ENCODE peak calls at places on chromosome 6, in five cellular contexts. V is right atrium auricular region, L is esophagus muscularis mucosa, C is ovary, Q is heart right ventricle. B is an unnamed sample.

GRCh38 chr6:142542704-142543233 is 241.0 kb downstream of the ADGRG6 start:
- DNase-seq in L (peak), C (peak), Q (peak), V (peak), B (peak)

GRCh38 chr6:130720076-130720475 is 107.1 kb upstream of the SMLR1 start:
- DNase-seq in L (no peak), V (no peak), Q (no peak), C (no peak), B (no peak)

GRCh38 chr6:150250826-150251225 is 108.0 kb downstream of the PPP1R14C start:
- DNase-seq in C (no peak), V (no peak), Q (peak), L (no peak), B (peak)

GRCh38 chr6:3398165-3398562 is 58.7 kb downstream of the SLC22A23 start:
- DNase-seq in V (no peak), C (no peak), Q (no peak), L (no peak), B (no peak)

GRCh38 chr6:39887692-39888450 is 46.4 kb downstream of the MOCS1 start:
- DNase-seq in Q (peak), L (no peak), V (peak), C (peak), B (peak)

GRCh38 chr6:118501816-118502568 is 46.1 kb upstream of the PLN start:
- DNase-seq in C (no peak), V (no peak), Q (no peak), L (no peak), B (no peak)

GRCh38 chr6:76867182-76867581 is 596.1 kb downstream of the HTR1B start:
- DNase-seq in Q (no peak), C (no peak), L (no peak), V (no peak), B (no peak)

GRCh38 chr6:53616450-53617357 is 48.9 kb downstream of the KLHL31 start:
- DNase-seq in Q (no peak), L (no peak), V (no peak), C (no peak), B (no peak)

GRCh38 chr6:90285611-90286381 is 10.8 kb downstream of the BACH2 start:
- DNase-seq in C (peak), V (peak), Q (peak), L (no peak), B (peak)

GRCh38 chr6:169169941-169170582 is 83.6 kb downstream of the THBS2 start:
- DNase-seq in L (no peak), C (no peak), V (no peak), Q (no peak), B (no peak)

GRCh38 chr6:26157150-26157837 is 70.1 kb downstream of the HFE start:
- DNase-seq in C (peak), Q (peak), V (peak), L (peak), B (peak)

GRCh38 chr6:162538643-162539064 is 188.9 kb downstream of the PRKN start:
- DNase-seq in L (peak), V (peak), C (peak), Q (peak), B (peak)

GRCh38 chr6:42841844-42842584 is 37.4 kb upstream of the RPL7L1 start:
- DNase-seq in C (no peak), Q (no peak), L (no peak), V (no peak), B (no peak)

GRCh38 chr6:11333292-11333849 is 100.9 kb upstream of the NEDD9 start:
- DNase-seq in Q (no peak), C (no peak), V (no peak), L (no peak), B (no peak)

GRCh38 chr6:90175627-90176538 is 120.8 kb downstream of the BACH2 start:
- DNase-seq in C (no peak), Q (no peak), L (no peak), V (no peak), B (peak)

GRCh38 chr6:170208651-170209353 is 82.1 kb downstream of the DLL1 start:
- DNase-seq in C (peak), V (peak), L (peak), Q (no peak), B (no peak)

GRCh38 chr6:149884215-149884614 is 13.7 kb downstream of the RAET1E start:
- DNase-seq in V (peak), Q (no peak), L (no peak), C (peak), B (no peak)

GRCh38 chr6:43120938-43121913 is 45.1 kb downstream of the PTK7 start:
- DNase-seq in V (peak), Q (peak), L (no peak), C (peak), B (peak)

GRCh38 chr6:28215425-28215824 is 9.7 kb upstream of the ZSCAN9 start:
- DNase-seq in Q (no peak), L (no peak), V (no peak), C (no peak), B (no peak)

GRCh38 chr6:28213213-28213523 is 11.9 kb upstream of the ZSCAN9 start:
- DNase-seq in Q (no peak), C (no peak), L (no peak), V (no peak), B (no peak)

GRCh38 chr6:28217890-28218289 is 7.2 kb upstream of the ZSCAN9 start:
- DNase-seq in V (no peak), L (no peak), C (no peak), Q (no peak), B (no peak)

GRCh38 chr6:28220164-28221133 is 4.6 kb upstream of the ZSCAN9 start:
- DNase-seq in L (no peak), V (no peak), Q (no peak), C (no peak), B (no peak)

GRCh38 chr6:28218312-28219248 is 6.5 kb upstream of the ZSCAN9 start:
- DNase-seq in L (peak), V (peak), Q (peak), C (peak), B (peak)
- TF ChIP-seq CTCF in L (no peak), V (no peak), Q (no peak), C (no peak), B (no peak)

GRCh38 chr6:164763788-164764187 is 545.6 kb downstream of the C6orf118 start:
- DNase-seq in L (peak), Q (no peak), C (no peak), V (no peak), B (no peak)
- H3K4me3 ChIP-seq in L (no peak), Q (no peak), C (no peak), V (no peak), B (no peak)

DNA sequence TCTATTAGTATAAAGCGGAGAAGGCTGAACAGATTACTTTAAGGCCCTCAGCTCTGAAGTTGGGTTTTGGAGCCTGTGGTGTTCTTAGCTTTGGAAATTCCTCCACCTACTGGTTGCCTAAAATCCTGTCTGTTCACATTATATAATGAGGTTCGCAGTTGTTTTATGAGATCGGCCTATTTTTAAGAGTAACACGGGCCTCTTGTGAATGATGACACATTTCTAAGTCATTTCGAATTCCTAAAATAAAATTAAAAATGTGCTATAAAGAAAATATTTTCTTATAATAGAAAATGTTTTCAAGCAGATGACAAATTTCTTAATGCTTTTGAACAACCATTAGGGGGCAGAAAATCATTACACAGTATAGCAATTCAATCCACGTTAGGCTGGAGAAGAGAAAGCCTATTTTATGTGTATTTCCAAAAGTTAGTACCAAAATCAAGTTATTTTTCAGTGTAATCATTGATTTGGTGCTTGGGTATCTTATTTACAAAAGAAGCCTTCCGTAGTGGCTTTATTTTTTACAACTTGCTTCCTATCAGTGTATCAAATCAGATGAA is 15.8 kb upstream of the FAM8A1 start:
- DNase-seq in Q (peak), L (no peak), V (no peak), C (no peak), B (no peak)
- TF ChIP-seq CTCF in Q (peak), L (peak), V (peak), C (peak), B (peak)

GRCh38 chr6:46184114-46184513 is 13.3 kb upstream of the ENPP5 start:
- DNase-seq in V (no peak), Q (no peak), C (no peak), L (no peak), B (no peak)
- H3K4me3 ChIP-seq in V (no peak), Q (no peak), C (no peak), L (no peak), B (no peak)

GRCh38 chr6:159170333-159170672 is 1.1 kb downstream of the FNDC1 start:
- DNase-seq in C (no peak), V (no peak), Q (no peak), L (no peak), B (no peak)

GRCh38 chr6:159170999-159171712 is 2.0 kb downstream of the FNDC1 start:
- DNase-seq in Q (no peak), L (no peak), V (no peak), C (no peak), B (no peak)

GRCh38 chr6:159169557-159170332 is 545 bp downstream of the FNDC1 start:
- DNase-seq in C (no peak), V (no peak), L (no peak), Q (no peak), B (no peak)

GRCh38 chr6:159168536-159169192 is 536 bp upstream of the FNDC1 start:
- DNase-seq in Q (peak), C (no peak), L (no peak), V (no peak), B (no peak)

GRCh38 chr6:159169193-159169555 is at the start of gene FNDC1:
- DNase-seq in L (no peak), C (no peak), V (no peak), Q (no peak), B (no peak)
- TF ChIP-seq CTCF in L (peak), C (no peak), V (no peak), Q (no peak), B (no peak)

GRCh38 chr6:31462964-31463940 is 34.7 kb upstream of the MICB start:
- DNase-seq in C (peak), V (peak), L (peak), Q (peak), B (peak)
- H3K4me3 ChIP-seq in C (peak), V (peak), L (peak), Q (peak), B (peak)

GRCh38 chr6:37549186-37549957 is 49.7 kb upstream of the CCDC167 start:
- DNase-seq in Q (no peak), L (no peak), V (no peak), C (no peak), B (no peak)

GRCh38 chr6:37544530-37544929 is 44.8 kb upstream of the CCDC167 start:
- DNase-seq in Q (no peak), V (no peak), L (no peak), C (no peak), B (no peak)

GRCh38 chr6:37548067-37548674 is 48.5 kb upstream of the CCDC167 start:
- DNase-seq in L (no peak), Q (no peak), C (no peak), V (no peak), B (no peak)

GRCh38 chr6:37547564-37548061 is 47.9 kb upstream of the CCDC167 start:
- DNase-seq in L (no peak), V (no peak), C (no peak), Q (peak), B (no peak)

GRCh38 chr6:37546141-37546871 is 46.6 kb upstream of the CCDC167 start:
- DNase-seq in V (no peak), L (no peak), C (no peak), Q (no peak), B (no peak)
- TF ChIP-seq CTCF in V (no peak), L (no peak), C (no peak), Q (no peak), B (no peak)

GRCh38 chr6:101402618-101403002 is 9.1 kb downstream of the GRIK2 start:
- DNase-seq in Q (no peak), L (no peak), C (no peak), V (no peak), B (no peak)

GRCh38 chr6:101399627-101399955 is 6.1 kb downstream of the GRIK2 start:
- DNase-seq in L (no peak), C (no peak), Q (no peak), V (no peak), B (no peak)

GRCh38 chr6:101400341-101400740 is 6.8 kb downstream of the GRIK2 start:
- DNase-seq in L (no peak), C (no peak), Q (no peak), V (no peak), B (no peak)

GRCh38 chr6:101403566-101403965 is 10.1 kb downstream of the GRIK2 start:
- DNase-seq in C (no peak), Q (no peak), L (no peak), V (no peak), B (no peak)

DNA sequence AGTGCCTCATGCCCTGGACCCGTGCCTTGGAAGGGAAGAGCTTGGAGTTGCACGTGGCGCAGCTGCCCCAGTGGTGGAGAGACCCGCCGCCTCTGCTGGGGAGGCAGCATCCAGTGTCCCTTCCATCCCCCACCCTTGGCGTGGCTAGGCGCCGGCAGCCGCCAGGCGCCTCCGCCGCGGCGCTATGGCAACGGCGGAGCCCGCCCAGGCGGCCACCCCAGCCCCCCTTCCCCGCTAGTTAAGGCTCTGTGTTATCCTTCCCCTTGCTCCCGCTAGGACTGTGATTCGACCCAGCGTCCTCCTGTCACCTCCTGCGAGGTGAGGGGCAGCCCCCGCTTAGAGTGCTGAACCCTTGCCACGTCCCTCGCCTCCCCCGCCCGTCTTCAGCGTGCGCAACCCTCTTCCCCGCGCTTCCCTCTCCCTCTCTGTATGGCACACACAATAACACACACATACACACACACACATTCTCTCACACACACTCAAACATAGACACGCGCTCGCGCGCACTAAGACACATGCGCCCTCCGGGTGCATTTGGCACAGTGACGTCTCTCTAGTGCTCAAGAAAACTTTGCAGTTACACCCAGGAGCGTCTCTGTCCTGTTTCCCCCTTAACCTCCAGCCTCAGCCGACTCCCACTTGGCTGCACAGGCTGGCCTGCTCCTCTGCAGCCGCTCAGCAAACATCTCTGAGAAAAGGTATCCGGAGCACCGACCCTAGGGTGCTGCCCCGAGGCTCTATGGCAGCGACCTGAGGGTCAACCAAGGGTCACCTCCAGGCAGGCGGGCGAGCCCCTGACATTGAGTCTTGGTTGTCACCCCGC is 8.5 kb downstream of the GRIK2 start:
- DNase-seq in L (no peak), V (no peak), C (no peak), Q (no peak), B (no peak)
- H3K4me3 ChIP-seq in L (peak), V (peak), C (no peak), Q (peak), B (no peak)

GRCh38 chr6:158191032-158191431 is 22.9 kb downstream of the GTF2H5 start:
- DNase-seq in V (no peak), L (no peak), Q (no peak), C (no peak), B (no peak)
- TF ChIP-seq CTCF in V (no peak), L (no peak), Q (no peak), C (no peak), B (no peak)